ENCODE peak calls at places on chromosomes 5 and 9, in six cellular contexts. P is H1, W is K562, J is SK-N-SH, B is GM12878, S is HepG2. D is an unnamed sample.

GRCh38 chr5:57277085-57277484 is 103.2 kb downstream of the GPBP1 start:
- DNase-seq in P (no peak), J (peak), S (no peak), B (no peak), W (peak), D (no peak)

GRCh38 chr5:174737335-174737734 is 13.0 kb downstream of the MSX2 start:
- DNase-seq in B (no peak), J (no peak), W (no peak), P (no peak), S (no peak), D (no peak)

GRCh38 chr9:93471135-93471534 is 17.8 kb upstream of the FAM120AOS start:
- DNase-seq in J (no peak), S (no peak), P (no peak), W (no peak), B (no peak), D (no peak)

GRCh38 chr5:172910828-172911627 is 48.2 kb upstream of the RPL26L1 start:
- DNase-seq in J (peak), P (no peak), B (peak), W (peak), S (peak), D (peak)

GRCh38 chr9:114461468-114461867 is 43.8 kb downstream of the WHRN start:
- DNase-seq in P (no peak), S (no peak), B (no peak), W (no peak), J (no peak), D (no peak)

GRCh38 chr5:6218116-6218515 is 160.2 kb downstream of the MED10 start:
- DNase-seq in P (no peak), W (no peak), J (no peak), S (no peak), B (no peak), D (no peak)

GRCh38 chr5:121088341-121088740 is 624.2 kb downstream of the PRR16 start:
- DNase-seq in J (no peak), S (no peak), P (no peak), B (no peak), W (no peak), D (peak)

GRCh38 chr5:141747646-141748229 is 65.7 kb upstream of the ARAP3 start:
- DNase-seq in P (no peak), J (peak), B (no peak), S (no peak), W (no peak), D (no peak)

GRCh38 chr9:84254972-84255371 is 85.6 kb downstream of the SLC28A3 start:
- DNase-seq in B (no peak), W (no peak), S (no peak), P (no peak), J (no peak), D (no peak)

GRCh38 chr5:133229931-133230664 is 178.3 kb downstream of the HSPA4 start:
- DNase-seq in P (no peak), S (no peak), J (no peak), B (no peak), W (no peak), D (no peak)

GRCh38 chr5:167565555-167565954 is 725.9 kb upstream of the WWC1 start:
- DNase-seq in B (no peak), W (no peak), J (peak), S (no peak), P (no peak), D (no peak)

GRCh38 chr5:159096555-159097460 is 2.9 kb downstream of the EBF1 start:
- DNase-seq in S (no peak), W (no peak), P (no peak), B (no peak), J (no peak), D (no peak)

GRCh38 chr5:1758574-1758973 is 41.1 kb downstream of the MRPL36 start:
- DNase-seq in P (no peak), W (no peak), B (no peak), J (no peak), S (no peak), D (no peak)

GRCh38 chr5:104372796-104373195 is 810.2 kb upstream of the NUDT12 start:
- DNase-seq in P (no peak), W (no peak), B (no peak), S (no peak), J (no peak), D (no peak)

GRCh38 chr5:88679638-88680037 is 203.3 kb downstream of the MEF2C start:
- DNase-seq in W (no peak), J (no peak), P (no peak), S (no peak), B (no peak), D (no peak)

GRCh38 chr9:33778700-33779351 is 16.5 kb upstream of the PRSS3 start:
- DNase-seq in B (peak), W (peak), S (peak), J (peak), P (peak), D (peak)

GRCh38 chr5:77645158-77645994 is 6.9 kb upstream of the OTP start:
- DNase-seq in W (peak), S (peak), P (no peak), B (no peak), J (peak), D (no peak)

GRCh38 chr9:134648701-134649525 is 7.3 kb downstream of the COL5A1 start:
- DNase-seq in S (no peak), P (no peak), J (no peak), W (no peak), B (no peak), D (no peak)

GRCh38 chr5:143186623-143187022 is 216.9 kb downstream of the NR3C1 start:
- DNase-seq in W (no peak), S (no peak), B (no peak), J (no peak), P (no peak), D (no peak)

GRCh38 chr9:133782157-133783130 is 44.3 kb upstream of the SARDH start:
- DNase-seq in J (peak), B (peak), S (peak), P (no peak), W (peak), D (peak)

GRCh38 chr5:55578771-55579170 is 44.0 kb upstream of the PLPP1 start:
- DNase-seq in W (no peak), J (no peak), S (no peak), B (no peak), P (no peak), D (no peak)

GRCh38 chr5:159184858-159185381 is 24.4 kb downstream of the RNF145 start:
- DNase-seq in B (no peak), J (no peak), W (no peak), P (no peak), S (no peak), D (no peak)

GRCh38 chr5:112192886-112193285 is 226.2 kb downstream of the EPB41L4A start:
- DNase-seq in W (no peak), S (no peak), B (no peak), J (no peak), P (no peak), D (no peak)

GRCh38 chr5:126917918-126918623 is 112.3 kb downstream of the MARCHF3 start:
- DNase-seq in P (no peak), W (peak), S (no peak), B (no peak), J (peak), D (no peak)

GRCh38 chr5:142644640-142645361 is 41.1 kb downstream of the FGF1 start:
- DNase-seq in B (no peak), J (no peak), S (no peak), P (no peak), W (no peak), D (no peak)

GRCh38 chr9:118059520-118060278 is 355.5 kb downstream of the TLR4 start:
- DNase-seq in W (peak), P (no peak), B (no peak), J (no peak), S (peak), D (no peak)

GRCh38 chr9:80072406-80072805 is 500.6 kb downstream of the TLE4 start:
- DNase-seq in W (no peak), J (no peak), P (no peak), B (no peak), S (no peak), D (no peak)

GRCh38 chr5:619444-619843 is 7.3 kb downstream of the CEP72 start:
- DNase-seq in S (no peak), W (no peak), P (no peak), J (no peak), B (no peak), D (no peak)

GRCh38 chr9:110975278-110975677 is 63.0 kb downstream of the LPAR1 start:
- DNase-seq in B (no peak), J (no peak), S (no peak), W (no peak), P (no peak), D (no peak)

GRCh38 chr5:94218374-94218773 is 400.0 kb downstream of the KIAA0825 start:
- DNase-seq in S (peak), J (no peak), B (no peak), P (no peak), W (no peak), D (no peak)
- TF ChIP-seq GABPA in S (no peak), J (peak), B (no peak), P (no peak), W (no peak), D (no peak)

GRCh38 chr9:89722712-89723111 is 117.9 kb downstream of the GADD45G start:
- DNase-seq in B (no peak), W (no peak), J (no peak), S (no peak), P (no peak), D (no peak)

GRCh38 chr9:89720721-89721660 is 116.2 kb downstream of the GADD45G start:
- DNase-seq in P (no peak), J (no peak), B (no peak), W (no peak), S (no peak), D (no peak)

GRCh38 chr9:89719202-89719601 is 114.4 kb downstream of the GADD45G start:
- DNase-seq in P (no peak), B (no peak), W (no peak), J (no peak), S (no peak), D (no peak)

GRCh38 chr9:89723696-89724095 is 118.9 kb downstream of the GADD45G start:
- DNase-seq in S (no peak), B (no peak), J (no peak), W (no peak), P (no peak), D (no peak)

GRCh38 chr9:89721971-89722530 is 117.2 kb downstream of the GADD45G start:
- DNase-seq in W (no peak), P (no peak), J (no peak), S (no peak), B (no peak), D (no peak)
- TF ChIP-seq GABPA in W (no peak), P (no peak), J (no peak), S (no peak), B (no peak), D (no peak)

DNA sequence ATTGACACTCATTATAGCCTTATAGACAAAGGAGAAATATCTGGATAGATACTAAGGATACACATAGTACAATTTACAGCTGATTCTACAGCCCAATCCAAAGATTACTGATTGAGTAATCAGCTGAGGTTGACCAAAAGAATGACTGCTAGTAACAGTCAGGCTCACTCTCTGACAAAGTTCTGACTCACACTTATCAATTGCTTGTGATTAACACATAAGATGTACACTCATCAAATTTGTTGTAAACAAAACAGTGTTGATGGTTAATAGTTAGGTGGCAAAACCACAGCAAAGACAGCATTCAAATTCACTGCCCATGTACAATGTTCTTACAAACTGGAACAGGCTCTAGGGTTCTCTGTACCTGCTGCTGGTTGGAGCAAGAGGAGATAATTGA is 422.7 kb downstream of the TLE1 start:
- DNase-seq in S (no peak), J (no peak), B (no peak), P (no peak), W (no peak), D (no peak)
- TF ChIP-seq GABPA in S (no peak), J (no peak), B (no peak), P (no peak), W (no peak), D (no peak)

GRCh38 chr5:53442946-53443345 is 37.5 kb upstream of the FST start:
- DNase-seq in P (no peak), W (no peak), S (no peak), J (no peak), B (no peak), D (no peak)

GRCh38 chr5:53436480-53437191 is 43.8 kb upstream of the FST start:
- DNase-seq in P (no peak), W (no peak), J (no peak), S (no peak), B (no peak), D (no peak)

GRCh38 chr5:53438079-53438478 is 42.4 kb upstream of the FST start:
- DNase-seq in J (no peak), B (no peak), W (no peak), P (no peak), S (no peak), D (no peak)

GRCh38 chr5:53434566-53434965 is 45.9 kb upstream of the FST start:
- DNase-seq in J (no peak), W (no peak), S (no peak), B (no peak), P (no peak), D (no peak)

DNA sequence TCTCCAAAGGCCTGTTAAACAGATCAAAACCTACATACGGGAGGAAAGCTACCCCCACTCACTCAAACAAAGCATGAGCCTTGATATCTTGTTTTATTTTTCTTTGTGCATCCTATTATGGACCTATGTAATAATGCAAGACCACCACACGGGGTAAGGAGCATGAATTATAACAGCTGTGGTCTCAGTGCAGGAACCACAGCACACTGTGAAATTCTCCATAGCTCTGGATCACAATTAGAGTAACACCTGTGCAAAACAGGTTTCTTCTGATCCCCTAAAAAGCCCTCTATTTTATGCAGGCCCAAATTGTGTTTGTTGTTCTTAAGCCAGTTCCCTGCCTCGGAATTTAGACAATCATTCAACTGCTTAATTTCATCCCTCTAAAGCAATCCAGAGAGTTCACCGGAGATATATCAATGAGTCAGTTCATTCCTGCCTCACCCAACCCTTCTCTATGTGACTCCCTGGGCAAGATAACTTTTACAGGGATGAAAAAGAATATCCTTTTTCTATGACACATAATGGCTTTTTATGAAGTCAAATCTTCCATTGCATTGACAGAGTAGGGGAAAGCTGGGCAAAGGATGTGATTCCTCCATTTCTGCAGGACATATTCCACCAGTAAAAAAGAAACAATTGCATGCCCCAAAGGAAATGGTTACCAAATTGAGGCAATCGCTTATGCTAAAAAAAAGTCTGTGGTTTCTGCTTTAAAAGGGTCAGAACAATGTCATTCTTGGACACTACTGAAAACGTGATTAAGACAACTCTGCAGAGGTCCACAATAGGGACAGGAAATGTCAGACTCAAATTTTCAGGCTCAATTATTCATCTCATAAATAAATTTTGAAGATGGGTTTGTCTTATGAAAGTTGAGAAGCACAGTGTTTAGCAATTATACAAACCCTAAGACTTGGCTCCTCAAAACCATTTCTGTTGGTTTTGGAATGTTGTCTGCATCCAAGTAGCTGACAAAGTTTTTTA is 41.6 kb upstream of the FST start:
- DNase-seq in P (no peak), S (no peak), B (no peak), W (no peak), J (no peak), D (no peak)
- TF ChIP-seq GABPA in P (no peak), S (no peak), B (no peak), W (no peak), J (no peak), D (no peak)

DNA sequence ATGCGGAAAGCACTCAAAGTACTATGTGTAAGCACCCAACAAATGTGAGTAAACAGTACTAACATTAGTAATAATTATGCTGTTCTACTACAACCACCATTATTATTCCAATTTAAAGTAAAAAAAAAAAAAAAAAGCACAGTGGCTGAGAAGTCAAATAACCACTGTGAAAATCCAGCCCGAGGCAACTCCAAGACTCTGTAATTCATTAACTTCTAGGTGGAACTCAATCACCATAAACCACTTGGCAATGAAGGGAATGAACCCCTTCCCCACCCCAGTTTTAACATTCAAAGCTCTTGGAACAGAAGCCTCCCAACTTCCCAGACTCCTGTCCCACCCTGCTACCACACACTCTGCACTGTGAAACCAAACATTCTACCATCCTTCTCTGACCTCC is 31.5 kb downstream of the PRELID2 start:
- DNase-seq in W (no peak), P (no peak), S (no peak), B (no peak), J (no peak), D (no peak)
- TF ChIP-seq GABPA in W (no peak), P (no peak), S (no peak), B (no peak), J (no peak), D (no peak)

GRCh38 chr9:132671620-132672412 is 1.6 kb downstream of the GTF3C4 start:
- DNase-seq in P (no peak), S (no peak), B (no peak), W (no peak), J (no peak), D (no peak)

GRCh38 chr9:132669329-132669635 is 501 bp downstream of the DDX31 start:
- DNase-seq in P (no peak), J (no peak), B (no peak), S (no peak), W (no peak), D (no peak)

GRCh38 chr9:132670359-132670815 is at the start of gene GTF3C4:
- DNase-seq in S (no peak), B (no peak), P (no peak), J (peak), W (peak), D (peak)

GRCh38 chr9:132670816-132671371 is 630 bp downstream of the GTF3C4 start:
- DNase-seq in J (peak), P (no peak), B (no peak), S (no peak), W (peak), D (no peak)

DNA sequence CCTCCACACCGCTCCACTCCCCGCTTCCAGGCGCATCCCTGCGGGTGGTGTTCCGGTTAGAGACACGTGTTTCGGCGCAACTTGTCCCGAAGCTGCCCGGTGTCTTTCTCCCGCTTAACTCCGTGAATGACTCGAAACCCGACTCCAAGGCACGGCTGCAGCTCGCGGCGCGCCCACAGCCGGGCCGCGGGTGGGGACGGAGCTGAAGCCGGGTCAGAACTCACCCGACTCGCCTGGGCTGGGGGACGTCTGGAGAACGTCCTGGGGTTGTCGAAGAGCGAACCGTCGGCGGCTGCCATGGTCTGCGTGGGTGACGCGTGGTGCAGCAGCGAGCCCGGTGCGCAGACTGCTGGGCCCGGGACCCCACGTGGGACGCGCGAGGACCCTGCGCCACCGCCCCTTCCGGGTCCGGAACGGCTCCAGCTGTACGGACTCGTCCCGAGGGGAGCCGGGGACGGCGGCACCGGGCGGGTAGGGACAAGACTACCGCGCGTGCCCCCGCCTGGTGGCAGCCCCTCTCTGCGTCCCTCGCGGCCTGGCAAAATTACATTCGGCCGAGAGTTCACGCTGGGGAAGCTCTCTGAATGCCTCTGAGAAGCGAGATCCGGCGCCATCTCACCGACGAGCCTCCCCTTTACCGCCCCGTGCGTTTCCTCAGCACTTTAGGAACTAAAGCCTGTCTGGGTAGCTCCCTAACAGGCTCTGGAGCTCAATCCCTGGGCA is at the start of gene DDX31:
- DNase-seq in B (peak), W (peak), J (peak), P (no peak), S (peak), D (peak)
- TF ChIP-seq GABPA in B (peak), W (peak), J (peak), P (no peak), S (peak), D (peak)

GRCh38 chr9:69768716-69769115 is 8.9 kb upstream of the PTAR1 start:
- DNase-seq in S (no peak), P (no peak), W (no peak), B (no peak), J (no peak), D (no peak)

GRCh38 chr9:69771775-69772418 is 12.1 kb upstream of the PTAR1 start:
- DNase-seq in S (no peak), P (no peak), W (peak), J (no peak), B (no peak), D (no peak)

GRCh38 chr9:69768101-69768500 is 8.3 kb upstream of the PTAR1 start:
- DNase-seq in P (no peak), B (no peak), J (no peak), W (no peak), S (no peak), D (no peak)

DNA sequence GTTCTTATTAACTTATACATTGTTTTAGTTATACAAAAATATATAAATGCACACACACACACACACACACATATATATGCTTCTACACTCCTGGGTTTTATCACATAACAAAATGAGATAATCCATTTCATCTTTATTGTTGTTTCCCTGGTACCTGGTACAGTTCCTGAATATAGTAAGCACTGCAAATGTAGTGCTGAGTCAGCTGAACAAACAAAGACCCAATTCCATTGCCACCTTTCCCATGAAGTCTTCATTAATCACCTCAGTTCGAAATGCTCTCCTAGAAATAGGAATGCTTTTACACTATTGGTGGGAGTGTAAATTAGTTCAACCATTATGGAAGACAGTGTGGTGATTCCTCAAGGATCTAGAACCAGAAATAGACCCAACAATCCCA is 13.4 kb upstream of the PTAR1 start:
- DNase-seq in P (no peak), W (no peak), B (no peak), J (no peak), S (no peak), D (no peak)
- TF ChIP-seq GABPA in P (no peak), W (no peak), B (no peak), J (no peak), S (no peak), D (no peak)